ENCODE peak calls at places on chromosomes 7 and 10, in six cellular contexts. One of them, this sample, is unnamed. For H3K9me3, the result is how much of the 10 kb centered on the place peaks cover.

GRCh38 chr10:101032637-101033201 is 1.7 kb downstream of the SFXN3 start:
- DNase-seq in A549: peak
- DNase-seq in CD8-positive, alpha-beta memory T cell: peak
- DNase-seq in esophagus muscularis mucosa: peak
- DNase-seq in transverse colon: no peak
- DNase-seq in ovary: peak
- DNase-seq in this sample: peak

GRCh38 chr7:93011351-93012294 is 106.2 kb downstream of the SAMD9 start:
- DNase-seq in ovary: no peak
- DNase-seq in A549: no peak
- DNase-seq in esophagus muscularis mucosa: no peak
- DNase-seq in transverse colon: no peak
- DNase-seq in CD8-positive, alpha-beta memory T cell: no peak
- DNase-seq in this sample: no peak

GRCh38 chr10:17764142-17764541 is 12.1 kb downstream of the TMEM236 start:
- DNase-seq in A549: no peak
- DNase-seq in transverse colon: no peak
- DNase-seq in esophagus muscularis mucosa: no peak
- DNase-seq in ovary: no peak
- DNase-seq in CD8-positive, alpha-beta memory T cell: no peak
- DNase-seq in this sample: no peak

GRCh38 chr7:46208635-46209525 is 287.8 kb upstream of the IGFBP3 start:
- DNase-seq in transverse colon: no peak
- DNase-seq in CD8-positive, alpha-beta memory T cell: no peak
- DNase-seq in A549: no peak
- DNase-seq in ovary: no peak
- DNase-seq in esophagus muscularis mucosa: peak
- DNase-seq in this sample: no peak

GRCh38 chr10:110864662-110865140 is 7.0 kb upstream of the PDCD4 start:
- DNase-seq in A549: no peak
- DNase-seq in CD8-positive, alpha-beta memory T cell: peak
- DNase-seq in ovary: no peak
- DNase-seq in transverse colon: no peak
- DNase-seq in esophagus muscularis mucosa: no peak
- DNase-seq in this sample: no peak

GRCh38 chr10:34732926-34733325 is 82.2 kb downstream of the PARD3 start:
- DNase-seq in ovary: no peak
- DNase-seq in esophagus muscularis mucosa: no peak
- DNase-seq in transverse colon: no peak
- DNase-seq in CD8-positive, alpha-beta memory T cell: no peak
- DNase-seq in A549: peak
- DNase-seq in this sample: no peak

GRCh38 chr7:108368466-108368865 is 87.8 kb downstream of the NRCAM start:
- DNase-seq in transverse colon: no peak
- DNase-seq in CD8-positive, alpha-beta memory T cell: no peak
- DNase-seq in esophagus muscularis mucosa: no peak
- DNase-seq in A549: peak
- DNase-seq in ovary: no peak
- DNase-seq in this sample: no peak

GRCh38 chr10:79224992-79225391 is 122.3 kb upstream of the PPIF start:
- DNase-seq in A549: no peak
- DNase-seq in CD8-positive, alpha-beta memory T cell: no peak
- DNase-seq in transverse colon: no peak
- DNase-seq in ovary: no peak
- DNase-seq in esophagus muscularis mucosa: no peak
- DNase-seq in this sample: no peak

GRCh38 chr10:92886334-92886961 is 38.1 kb downstream of the EXOC6 start:
- DNase-seq in CD8-positive, alpha-beta memory T cell: no peak
- DNase-seq in esophagus muscularis mucosa: no peak
- DNase-seq in A549: peak
- DNase-seq in transverse colon: no peak
- DNase-seq in ovary: no peak
- DNase-seq in this sample: no peak

GRCh38 chr10:59336632-59337031 is 25.7 kb downstream of the FAM13C start:
- DNase-seq in esophagus muscularis mucosa: no peak
- DNase-seq in ovary: no peak
- DNase-seq in transverse colon: no peak
- DNase-seq in A549: no peak
- DNase-seq in CD8-positive, alpha-beta memory T cell: no peak
- DNase-seq in this sample: no peak

GRCh38 chr10:117262296-117263293 is 21.7 kb downstream of the SLC18A2 start:
- DNase-seq in A549: no peak
- DNase-seq in transverse colon: no peak
- DNase-seq in CD8-positive, alpha-beta memory T cell: no peak
- DNase-seq in ovary: peak
- DNase-seq in esophagus muscularis mucosa: peak
- DNase-seq in this sample: no peak

DNA sequence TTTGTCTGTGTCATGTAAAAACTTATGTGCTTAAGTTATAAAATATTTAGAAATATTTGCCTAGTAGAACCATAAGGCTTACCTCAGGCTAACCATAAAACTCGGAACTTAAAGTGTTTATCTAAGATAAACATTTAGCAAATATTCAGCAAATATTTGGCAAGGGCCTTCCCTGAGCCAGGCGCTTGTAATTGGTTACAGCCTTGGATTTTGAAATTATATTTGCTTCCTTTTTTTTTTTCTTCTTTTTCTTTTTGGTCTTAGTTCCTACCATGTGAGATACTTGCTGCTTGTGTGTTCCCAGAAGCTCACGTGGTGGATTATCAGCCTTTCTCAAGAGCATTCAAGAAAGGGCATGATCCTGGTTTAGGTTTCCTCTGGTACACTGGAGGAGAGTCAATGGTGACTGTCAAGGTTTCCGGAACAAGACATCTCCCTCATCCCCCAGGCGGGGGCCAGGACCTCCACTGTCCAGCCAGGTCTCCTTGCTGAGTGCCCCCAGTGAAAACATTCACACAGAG is 5.2 kb upstream of the BRI3 start:
- DNase-seq in CD8-positive, alpha-beta memory T cell: no peak
- DNase-seq in ovary: no peak
- DNase-seq in A549: peak
- DNase-seq in esophagus muscularis mucosa: no peak
- DNase-seq in transverse colon: no peak
- DNase-seq in this sample: no peak
- H3K27ac ChIP-seq in CD8-positive, alpha-beta memory T cell: no peak
- H3K27ac ChIP-seq in ovary: no peak
- H3K27ac ChIP-seq in A549: peak
- H3K27ac ChIP-seq in esophagus muscularis mucosa: peak
- H3K27ac ChIP-seq in transverse colon: peak
- H3K27ac ChIP-seq in this sample: peak

DNA sequence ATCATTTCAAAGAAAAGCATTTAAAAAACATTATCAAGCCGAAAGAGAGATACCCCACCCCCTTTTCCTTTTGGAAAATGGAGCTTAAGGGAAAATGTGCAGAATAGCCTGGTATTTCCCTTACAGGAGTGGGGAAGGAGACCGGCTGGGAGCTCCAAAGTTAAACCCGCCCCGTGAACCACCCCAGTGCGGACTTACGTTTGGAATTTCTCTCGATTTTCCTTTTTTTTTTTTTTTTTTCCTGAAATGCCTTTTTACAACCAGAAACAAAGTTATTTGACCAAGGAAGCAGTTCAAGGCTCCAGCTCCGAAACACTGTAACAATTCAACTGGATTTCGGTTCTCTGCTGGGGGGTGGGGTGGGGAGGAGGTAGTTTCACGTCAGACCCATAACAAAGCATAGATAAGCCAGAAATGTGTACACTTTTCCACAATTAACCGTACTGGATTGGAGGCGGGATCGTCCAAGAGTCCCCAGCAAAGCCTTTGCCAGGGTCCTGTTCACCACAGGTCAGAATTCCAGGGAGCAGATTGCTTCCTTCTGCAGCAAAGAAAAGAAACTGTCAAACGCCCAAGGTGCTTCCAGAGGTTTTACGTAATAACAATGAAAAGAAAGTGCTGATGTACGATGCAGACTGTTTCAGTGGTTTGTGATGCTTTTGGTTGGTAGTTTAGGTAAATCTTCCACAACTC is 6.7 kb downstream of the SKIDA1 start:
- DNase-seq in esophagus muscularis mucosa: no peak
- DNase-seq in CD8-positive, alpha-beta memory T cell: no peak
- DNase-seq in ovary: peak
- DNase-seq in A549: peak
- DNase-seq in transverse colon: no peak
- DNase-seq in this sample: no peak
- H3K4me3 ChIP-seq in esophagus muscularis mucosa: peak
- H3K4me3 ChIP-seq in CD8-positive, alpha-beta memory T cell: no peak
- H3K4me3 ChIP-seq in ovary: peak
- H3K4me3 ChIP-seq in A549: peak
- H3K4me3 ChIP-seq in transverse colon: no peak
- H3K4me3 ChIP-seq in this sample: peak

GRCh38 chr10:130456616-130457015 is 320.4 kb downstream of the GLRX3 start:
- DNase-seq in esophagus muscularis mucosa: peak
- DNase-seq in transverse colon: no peak
- DNase-seq in CD8-positive, alpha-beta memory T cell: no peak
- DNase-seq in A549: no peak
- DNase-seq in ovary: no peak
- DNase-seq in this sample: no peak
- H3K9me3 ChIP-seq in esophagus muscularis mucosa: under half
- H3K9me3 ChIP-seq in transverse colon: under half
- H3K9me3 ChIP-seq in CD8-positive, alpha-beta memory T cell: under half
- H3K9me3 ChIP-seq in A549: under half
- H3K9me3 ChIP-seq in ovary: under half
- H3K9me3 ChIP-seq in this sample: under half

DNA sequence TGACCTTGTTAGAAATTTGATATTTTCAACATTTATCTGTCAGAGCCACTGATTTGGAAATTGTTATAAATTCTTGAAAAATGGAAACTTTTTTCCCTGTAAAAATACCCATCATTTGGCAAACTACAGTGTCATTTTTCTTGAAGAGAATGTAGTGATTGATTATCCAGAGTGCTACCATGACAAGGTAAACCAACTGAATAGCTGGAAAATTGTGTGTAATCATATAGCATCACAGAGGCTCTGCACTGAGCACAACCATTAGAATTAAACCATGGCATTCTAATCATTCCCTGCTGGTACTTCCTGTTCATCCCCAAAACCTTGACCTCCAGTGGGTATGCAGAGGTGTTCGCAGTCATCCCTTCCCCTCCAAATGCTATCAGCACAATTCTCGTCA is 240.3 kb upstream of the LRGUK start:
- DNase-seq in CD8-positive, alpha-beta memory T cell: no peak
- DNase-seq in A549: no peak
- DNase-seq in ovary: no peak
- DNase-seq in esophagus muscularis mucosa: no peak
- DNase-seq in transverse colon: no peak
- DNase-seq in this sample: no peak
- H3K27ac ChIP-seq in CD8-positive, alpha-beta memory T cell: no peak
- H3K27ac ChIP-seq in A549: no peak
- H3K27ac ChIP-seq in ovary: no peak
- H3K27ac ChIP-seq in esophagus muscularis mucosa: no peak
- H3K27ac ChIP-seq in transverse colon: no peak
- H3K27ac ChIP-seq in this sample: no peak

GRCh38 chr10:114643158-114643557 is 14.9 kb downstream of the ABLIM1 start:
- DNase-seq in A549: no peak
- DNase-seq in transverse colon: no peak
- DNase-seq in esophagus muscularis mucosa: no peak
- DNase-seq in ovary: no peak
- DNase-seq in CD8-positive, alpha-beta memory T cell: no peak
- DNase-seq in this sample: no peak
- H3K4me3 ChIP-seq in A549: no peak
- H3K4me3 ChIP-seq in transverse colon: no peak
- H3K4me3 ChIP-seq in esophagus muscularis mucosa: no peak
- H3K4me3 ChIP-seq in ovary: no peak
- H3K4me3 ChIP-seq in CD8-positive, alpha-beta memory T cell: no peak
- H3K4me3 ChIP-seq in this sample: no peak

This sample was measured in right lobe of liver.